ENCODE peak calls at places on chromosome 9, in nine cellular contexts. One of them, this sample, is unnamed.

GRCh38 chr9:87148391-87149237 is 201.3 kb upstream of the GAS1 start:
- DNase-seq in IMR-90: peak; percentile 75
- DNase-seq in uterus: peak; percentile 83
- DNase-seq in T-helper 2 cell: no peak
- DNase-seq in GM23338: peak; percentile 93
- DNase-seq in nucleus accumbens: peak; percentile 77
- DNase-seq in EL: peak; percentile 85
- DNase-seq in head of caudate nucleus: peak; percentile 80
- DNase-seq in stimulated activated CD4-positive, alpha-beta T cell treated with anti-CD3 and anti-CD28 coated beads, Interleukin-4, amount 100 ng/mL, for 48 hours: no peak
- DNase-seq in this sample: peak; percentile 88

GRCh38 chr9:135479469-135480052 is at the start of gene PPP1R26:
- DNase-seq in stimulated activated CD4-positive, alpha-beta T cell treated with anti-CD3 and anti-CD28 coated beads, Interleukin-4, amount 100 ng/mL, for 48 hours: no peak
- DNase-seq in uterus: no peak
- DNase-seq in EL: no peak
- DNase-seq in head of caudate nucleus: no peak
- DNase-seq in T-helper 2 cell: no peak
- DNase-seq in nucleus accumbens: no peak
- DNase-seq in IMR-90: no peak
- DNase-seq in GM23338: peak; percentile 35
- DNase-seq in this sample: peak; percentile 52

GRCh38 chr9:95349109-95350038 is 31.9 kb upstream of the FANCC start:
- DNase-seq in head of caudate nucleus: peak; percentile 14
- DNase-seq in EL: peak; percentile 16
- DNase-seq in nucleus accumbens: no peak
- DNase-seq in uterus: no peak
- DNase-seq in stimulated activated CD4-positive, alpha-beta T cell treated with anti-CD3 and anti-CD28 coated beads, Interleukin-4, amount 100 ng/mL, for 48 hours: no peak
- DNase-seq in T-helper 2 cell: no peak
- DNase-seq in IMR-90: no peak
- DNase-seq in GM23338: peak; percentile 72
- DNase-seq in this sample: peak; percentile 48

GRCh38 chr9:86604741-86605140 is 250.5 kb upstream of the TUT7 start:
- DNase-seq in head of caudate nucleus: no peak
- DNase-seq in nucleus accumbens: no peak
- DNase-seq in T-helper 2 cell: no peak
- DNase-seq in GM23338: no peak
- DNase-seq in EL: peak; percentile 49
- DNase-seq in IMR-90: peak; percentile 28
- DNase-seq in uterus: no peak
- DNase-seq in stimulated activated CD4-positive, alpha-beta T cell treated with anti-CD3 and anti-CD28 coated beads, Interleukin-4, amount 100 ng/mL, for 48 hours: no peak
- DNase-seq in this sample: no peak

GRCh38 chr9:114553202-114553601 is 34.4 kb upstream of the ATP6V1G1 start:
- DNase-seq in EL: no peak
- DNase-seq in T-helper 2 cell: no peak
- DNase-seq in IMR-90: no peak
- DNase-seq in stimulated activated CD4-positive, alpha-beta T cell treated with anti-CD3 and anti-CD28 coated beads, Interleukin-4, amount 100 ng/mL, for 48 hours: no peak
- DNase-seq in head of caudate nucleus: no peak
- DNase-seq in nucleus accumbens: no peak
- DNase-seq in GM23338: no peak
- DNase-seq in uterus: no peak
- DNase-seq in this sample: no peak

GRCh38 chr9:83304686-83305085 is 233.5 kb downstream of the FRMD3 start:
- DNase-seq in T-helper 2 cell: no peak
- DNase-seq in uterus: peak; percentile 83
- DNase-seq in nucleus accumbens: peak; percentile 56
- DNase-seq in EL: peak; percentile 31
- DNase-seq in stimulated activated CD4-positive, alpha-beta T cell treated with anti-CD3 and anti-CD28 coated beads, Interleukin-4, amount 100 ng/mL, for 48 hours: no peak
- DNase-seq in GM23338: no peak
- DNase-seq in head of caudate nucleus: peak; percentile 58
- DNase-seq in IMR-90: peak; percentile 37
- DNase-seq in this sample: peak; percentile 93

GRCh38 chr9:100193078-100193477 is 94.0 kb downstream of the INVS start:
- DNase-seq in IMR-90: no peak
- DNase-seq in uterus: no peak
- DNase-seq in GM23338: no peak
- DNase-seq in T-helper 2 cell: no peak
- DNase-seq in nucleus accumbens: no peak
- DNase-seq in EL: no peak
- DNase-seq in head of caudate nucleus: no peak
- DNase-seq in stimulated activated CD4-positive, alpha-beta T cell treated with anti-CD3 and anti-CD28 coated beads, Interleukin-4, amount 100 ng/mL, for 48 hours: no peak
- DNase-seq in this sample: no peak

GRCh38 chr9:80873861-80874260 is 815.5 kb downstream of the TLE1 start:
- DNase-seq in stimulated activated CD4-positive, alpha-beta T cell treated with anti-CD3 and anti-CD28 coated beads, Interleukin-4, amount 100 ng/mL, for 48 hours: no peak
- DNase-seq in GM23338: no peak
- DNase-seq in head of caudate nucleus: no peak
- DNase-seq in T-helper 2 cell: no peak
- DNase-seq in IMR-90: peak; percentile 65
- DNase-seq in nucleus accumbens: no peak
- DNase-seq in uterus: no peak
- DNase-seq in EL: peak; percentile 72
- DNase-seq in this sample: peak; percentile 22

GRCh38 chr9:82466616-82467251 is 478.2 kb downstream of the SPATA31D1 start:
- DNase-seq in nucleus accumbens: no peak
- DNase-seq in stimulated activated CD4-positive, alpha-beta T cell treated with anti-CD3 and anti-CD28 coated beads, Interleukin-4, amount 100 ng/mL, for 48 hours: no peak
- DNase-seq in GM23338: peak; percentile 88
- DNase-seq in head of caudate nucleus: no peak
- DNase-seq in T-helper 2 cell: no peak
- DNase-seq in uterus: no peak
- DNase-seq in IMR-90: peak; percentile 4
- DNase-seq in EL: no peak
- DNase-seq in this sample: no peak

GRCh38 chr9:77892171-77892570 is 139.4 kb downstream of the GNAQ start:
- DNase-seq in IMR-90: no peak
- DNase-seq in head of caudate nucleus: no peak
- DNase-seq in nucleus accumbens: no peak
- DNase-seq in EL: no peak
- DNase-seq in T-helper 2 cell: no peak
- DNase-seq in uterus: no peak
- DNase-seq in GM23338: no peak
- DNase-seq in stimulated activated CD4-positive, alpha-beta T cell treated with anti-CD3 and anti-CD28 coated beads, Interleukin-4, amount 100 ng/mL, for 48 hours: no peak
- DNase-seq in this sample: no peak

GRCh38 chr9:71620806-71621205 is 147.5 kb downstream of the CEMIP2 start:
- DNase-seq in GM23338: no peak
- DNase-seq in IMR-90: no peak
- DNase-seq in T-helper 2 cell: no peak
- DNase-seq in EL: no peak
- DNase-seq in stimulated activated CD4-positive, alpha-beta T cell treated with anti-CD3 and anti-CD28 coated beads, Interleukin-4, amount 100 ng/mL, for 48 hours: no peak
- DNase-seq in nucleus accumbens: peak; percentile 6
- DNase-seq in uterus: no peak
- DNase-seq in head of caudate nucleus: no peak
- DNase-seq in this sample: peak; percentile 73

GRCh38 chr9:83432104-83432627 is 106.0 kb downstream of the FRMD3 start:
- DNase-seq in stimulated activated CD4-positive, alpha-beta T cell treated with anti-CD3 and anti-CD28 coated beads, Interleukin-4, amount 100 ng/mL, for 48 hours: no peak
- DNase-seq in EL: peak; percentile 64
- DNase-seq in uterus: peak; percentile 70
- DNase-seq in T-helper 2 cell: no peak
- DNase-seq in nucleus accumbens: peak; percentile 15
- DNase-seq in GM23338: peak; percentile 69
- DNase-seq in IMR-90: no peak
- DNase-seq in head of caudate nucleus: peak; percentile 40
- DNase-seq in this sample: peak; percentile 99

GRCh38 chr9:2599896-2600295 is 21.7 kb upstream of the VLDLR start:
- DNase-seq in nucleus accumbens: no peak
- DNase-seq in GM23338: no peak
- DNase-seq in head of caudate nucleus: no peak
- DNase-seq in T-helper 2 cell: no peak
- DNase-seq in uterus: no peak
- DNase-seq in stimulated activated CD4-positive, alpha-beta T cell treated with anti-CD3 and anti-CD28 coated beads, Interleukin-4, amount 100 ng/mL, for 48 hours: no peak
- DNase-seq in EL: no peak
- DNase-seq in IMR-90: peak; percentile 66
- DNase-seq in this sample: peak; percentile 36

GRCh38 chr9:121868611-121869010 is 217.2 kb downstream of the DAB2IP start:
- DNase-seq in nucleus accumbens: no peak
- DNase-seq in T-helper 2 cell: no peak
- DNase-seq in GM23338: no peak
- DNase-seq in head of caudate nucleus: no peak
- DNase-seq in EL: no peak
- DNase-seq in IMR-90: peak; percentile 58
- DNase-seq in uterus: no peak
- DNase-seq in stimulated activated CD4-positive, alpha-beta T cell treated with anti-CD3 and anti-CD28 coated beads, Interleukin-4, amount 100 ng/mL, for 48 hours: no peak
- DNase-seq in this sample: no peak

GRCh38 chr9:68951879-68952659 is 61.8 kb downstream of the PRKACG start:
- DNase-seq in EL: no peak
- DNase-seq in IMR-90: no peak
- DNase-seq in uterus: no peak
- DNase-seq in GM23338: no peak
- DNase-seq in T-helper 2 cell: no peak
- DNase-seq in head of caudate nucleus: no peak
- DNase-seq in stimulated activated CD4-positive, alpha-beta T cell treated with anti-CD3 and anti-CD28 coated beads, Interleukin-4, amount 100 ng/mL, for 48 hours: no peak
- DNase-seq in nucleus accumbens: no peak
- DNase-seq in this sample: no peak

GRCh38 chr9:106035810-106036209 is 341.5 kb downstream of the TMEM38B start:
- DNase-seq in head of caudate nucleus: no peak
- DNase-seq in EL: no peak
- DNase-seq in T-helper 2 cell: no peak
- DNase-seq in stimulated activated CD4-positive, alpha-beta T cell treated with anti-CD3 and anti-CD28 coated beads, Interleukin-4, amount 100 ng/mL, for 48 hours: no peak
- DNase-seq in GM23338: no peak
- DNase-seq in nucleus accumbens: no peak
- DNase-seq in IMR-90: no peak
- DNase-seq in uterus: no peak
- DNase-seq in this sample: no peak

GRCh38 chr9:91162784-91163440 is 198.8 kb downstream of the AUH start:
- DNase-seq in T-helper 2 cell: no peak
- DNase-seq in IMR-90: no peak
- DNase-seq in GM23338: no peak
- DNase-seq in nucleus accumbens: no peak
- DNase-seq in uterus: no peak
- DNase-seq in EL: peak; percentile 42
- DNase-seq in head of caudate nucleus: peak; percentile 32
- DNase-seq in stimulated activated CD4-positive, alpha-beta T cell treated with anti-CD3 and anti-CD28 coated beads, Interleukin-4, amount 100 ng/mL, for 48 hours: no peak
- DNase-seq in this sample: peak; percentile 46

GRCh38 chr9:13445123-13445522 is 165.6 kb upstream of the MPDZ start:
- DNase-seq in IMR-90: no peak
- DNase-seq in nucleus accumbens: no peak
- DNase-seq in EL: no peak
- DNase-seq in stimulated activated CD4-positive, alpha-beta T cell treated with anti-CD3 and anti-CD28 coated beads, Interleukin-4, amount 100 ng/mL, for 48 hours: no peak
- DNase-seq in T-helper 2 cell: no peak
- DNase-seq in GM23338: no peak
- DNase-seq in head of caudate nucleus: no peak
- DNase-seq in uterus: no peak
- DNase-seq in this sample: no peak

GRCh38 chr9:90340421-90340820 is 302.2 kb downstream of the DIRAS2 start:
- DNase-seq in uterus: no peak
- DNase-seq in GM23338: no peak
- DNase-seq in IMR-90: peak; percentile 46
- DNase-seq in T-helper 2 cell: no peak
- DNase-seq in stimulated activated CD4-positive, alpha-beta T cell treated with anti-CD3 and anti-CD28 coated beads, Interleukin-4, amount 100 ng/mL, for 48 hours: no peak
- DNase-seq in EL: peak; percentile 52
- DNase-seq in head of caudate nucleus: no peak
- DNase-seq in nucleus accumbens: no peak
- DNase-seq in this sample: peak; percentile 30

GRCh38 chr9:133048595-133048994 is 13.2 kb upstream of the CEL start:
- DNase-seq in EL: peak; percentile 30
- DNase-seq in T-helper 2 cell: no peak
- DNase-seq in stimulated activated CD4-positive, alpha-beta T cell treated with anti-CD3 and anti-CD28 coated beads, Interleukin-4, amount 100 ng/mL, for 48 hours: no peak
- DNase-seq in head of caudate nucleus: peak; percentile 40
- DNase-seq in IMR-90: peak; percentile 11
- DNase-seq in GM23338: peak; percentile 46
- DNase-seq in nucleus accumbens: peak; percentile 25
- DNase-seq in uterus: no peak
- DNase-seq in this sample: peak; percentile 42

GRCh38 chr9:18382243-18382642 is 91.7 kb upstream of the ADAMTSL1 start:
- DNase-seq in uterus: no peak
- DNase-seq in nucleus accumbens: no peak
- DNase-seq in stimulated activated CD4-positive, alpha-beta T cell treated with anti-CD3 and anti-CD28 coated beads, Interleukin-4, amount 100 ng/mL, for 48 hours: no peak
- DNase-seq in head of caudate nucleus: no peak
- DNase-seq in IMR-90: no peak
- DNase-seq in T-helper 2 cell: no peak
- DNase-seq in GM23338: no peak
- DNase-seq in EL: no peak
- DNase-seq in this sample: peak; percentile 51

GRCh38 chr9:72315510-72316287 is 49.3 kb downstream of the ZFAND5 start:
- DNase-seq in stimulated activated CD4-positive, alpha-beta T cell treated with anti-CD3 and anti-CD28 coated beads, Interleukin-4, amount 100 ng/mL, for 48 hours: no peak
- DNase-seq in nucleus accumbens: no peak
- DNase-seq in GM23338: peak; percentile 59
- DNase-seq in head of caudate nucleus: peak; percentile 14
- DNase-seq in T-helper 2 cell: no peak
- DNase-seq in EL: peak; percentile 9
- DNase-seq in uterus: no peak
- DNase-seq in IMR-90: peak; percentile 16
- DNase-seq in this sample: peak; percentile 89

GRCh38 chr9:129145841-129146292 is 32.2 kb downstream of the IER5L start:
- DNase-seq in nucleus accumbens: no peak
- DNase-seq in IMR-90: peak; percentile 94
- DNase-seq in T-helper 2 cell: no peak
- DNase-seq in stimulated activated CD4-positive, alpha-beta T cell treated with anti-CD3 and anti-CD28 coated beads, Interleukin-4, amount 100 ng/mL, for 48 hours: no peak
- DNase-seq in GM23338: peak; percentile 84
- DNase-seq in EL: peak; percentile 98
- DNase-seq in uterus: peak; percentile 85
- DNase-seq in head of caudate nucleus: no peak
- DNase-seq in this sample: peak; percentile 97

GRCh38 chr9:19232117-19232829 is 1.8 kb downstream of the DENND4C start:
- DNase-seq in uterus: no peak
- DNase-seq in nucleus accumbens: no peak
- DNase-seq in head of caudate nucleus: no peak
- DNase-seq in IMR-90: peak; percentile 2
- DNase-seq in stimulated activated CD4-positive, alpha-beta T cell treated with anti-CD3 and anti-CD28 coated beads, Interleukin-4, amount 100 ng/mL, for 48 hours: no peak
- DNase-seq in EL: peak; percentile 12
- DNase-seq in T-helper 2 cell: no peak
- DNase-seq in GM23338: no peak
- DNase-seq in this sample: peak; percentile 22

GRCh38 chr9:136219276-136219675 is 14.3 kb upstream of the LHX3 start:
- DNase-seq in T-helper 2 cell: no peak
- DNase-seq in head of caudate nucleus: no peak
- DNase-seq in EL: peak; percentile 44
- DNase-seq in IMR-90: peak; percentile 58
- DNase-seq in nucleus accumbens: no peak
- DNase-seq in stimulated activated CD4-positive, alpha-beta T cell treated with anti-CD3 and anti-CD28 coated beads, Interleukin-4, amount 100 ng/mL, for 48 hours: no peak
- DNase-seq in uterus: no peak
- DNase-seq in GM23338: no peak
- DNase-seq in this sample: peak; percentile 71

GRCh38 chr9:135295556-135296300 is 183.9 kb upstream of the PPP1R26 start:
- DNase-seq in stimulated activated CD4-positive, alpha-beta T cell treated with anti-CD3 and anti-CD28 coated beads, Interleukin-4, amount 100 ng/mL, for 48 hours: no peak
- DNase-seq in EL: no peak
- DNase-seq in nucleus accumbens: no peak
- DNase-seq in GM23338: peak; percentile 40
- DNase-seq in head of caudate nucleus: no peak
- DNase-seq in T-helper 2 cell: no peak
- DNase-seq in IMR-90: no peak
- DNase-seq in uterus: no peak
- DNase-seq in this sample: no peak

GRCh38 chr9:134502261-134503211 is 139.1 kb upstream of the COL5A1 start:
- DNase-seq in EL: peak; percentile 98
- DNase-seq in stimulated activated CD4-positive, alpha-beta T cell treated with anti-CD3 and anti-CD28 coated beads, Interleukin-4, amount 100 ng/mL, for 48 hours: no peak
- DNase-seq in GM23338: no peak
- DNase-seq in uterus: peak; percentile 79
- DNase-seq in T-helper 2 cell: no peak
- DNase-seq in head of caudate nucleus: no peak
- DNase-seq in nucleus accumbens: no peak
- DNase-seq in IMR-90: peak; percentile 99
- DNase-seq in this sample: peak; percentile 97

GRCh38 chr9:136619742-136620440 is 42.8 kb upstream of the EGFL7 start:
- DNase-seq in GM23338: no peak
- DNase-seq in head of caudate nucleus: peak; percentile 45
- DNase-seq in stimulated activated CD4-positive, alpha-beta T cell treated with anti-CD3 and anti-CD28 coated beads, Interleukin-4, amount 100 ng/mL, for 48 hours: no peak
- DNase-seq in uterus: no peak
- DNase-seq in T-helper 2 cell: no peak
- DNase-seq in nucleus accumbens: no peak
- DNase-seq in EL: no peak
- DNase-seq in IMR-90: peak; percentile 51
- DNase-seq in this sample: no peak

GRCh38 chr9:90420211-90420610 is 222.4 kb downstream of the DIRAS2 start:
- DNase-seq in EL: no peak
- DNase-seq in uterus: no peak
- DNase-seq in IMR-90: no peak
- DNase-seq in GM23338: no peak
- DNase-seq in head of caudate nucleus: no peak
- DNase-seq in T-helper 2 cell: no peak
- DNase-seq in stimulated activated CD4-positive, alpha-beta T cell treated with anti-CD3 and anti-CD28 coated beads, Interleukin-4, amount 100 ng/mL, for 48 hours: no peak
- DNase-seq in nucleus accumbens: no peak
- DNase-seq in this sample: no peak

GRCh38 chr9:18596920-18597319 is 123.0 kb downstream of the ADAMTSL1 start:
- DNase-seq in GM23338: no peak
- DNase-seq in EL: peak; percentile 73
- DNase-seq in T-helper 2 cell: no peak
- DNase-seq in uterus: peak; percentile 47
- DNase-seq in nucleus accumbens: no peak
- DNase-seq in stimulated activated CD4-positive, alpha-beta T cell treated with anti-CD3 and anti-CD28 coated beads, Interleukin-4, amount 100 ng/mL, for 48 hours: no peak
- DNase-seq in IMR-90: peak; percentile 77
- DNase-seq in head of caudate nucleus: no peak
- DNase-seq in this sample: no peak

GRCh38 chr9:128370752-128371621 is at the start of gene URM1:
- DNase-seq in T-helper 2 cell: peak; percentile 94
- DNase-seq in GM23338: peak; percentile 97
- DNase-seq in IMR-90: peak; percentile 95
- DNase-seq in nucleus accumbens: peak; percentile 98
- DNase-seq in uterus: peak; percentile 93
- DNase-seq in stimulated activated CD4-positive, alpha-beta T cell treated with anti-CD3 and anti-CD28 coated beads, Interleukin-4, amount 100 ng/mL, for 48 hours: peak; percentile 95
- DNase-seq in EL: peak; percentile 98
- DNase-seq in head of caudate nucleus: peak; percentile 95
- DNase-seq in this sample: peak; percentile 99